ENCODE peak calls at places on chromosomes 11 and 22, in four cellular contexts. I, X, L and J are unnamed samples.
A peak's percentile ranks its signal among the peaks of the same experiment; 100 is the strongest.

GRCh38 chr11:2980168-2980840 is 11.8 kb downstream of the NAP1L4 start:
- DNase-seq in I (no peak), X (no peak), L (no peak), J (no peak)

GRCh38 chr11:44774131-44774530 is 47.4 kb downstream of the TSPAN18 start:
- DNase-seq in I (no peak), X (no peak), L (no peak), J (no peak)

GRCh38 chr11:45554230-45554967 is 111.0 kb downstream of the CHST1 start:
- DNase-seq in I (no peak), X (no peak), L (no peak), J (no peak)

GRCh38 chr11:35030716-35031213 is 108.2 kb upstream of the CD44 start:
- DNase-seq in I (no peak), X (no peak), L (peak; percentile 54), J (peak; percentile 87)

GRCh38 chr11:120612363-120613263 is 101.1 kb downstream of the GRIK4 start:
- DNase-seq in I (no peak), X (peak; percentile 94), L (no peak), J (no peak)

GRCh38 chr11:60858236-60858635 is 2.5 kb upstream of the PTGDR2 start:
- DNase-seq in I (no peak), X (no peak), L (no peak), J (no peak)

GRCh38 chr11:78094250-78094649 is 14.6 kb upstream of the NDUFC2 start:
- DNase-seq in I (no peak), X (no peak), L (no peak), J (no peak)

GRCh38 chr22:43346521-43346929 is 3.4 kb upstream of the SCUBE1 start:
- DNase-seq in I (peak; percentile 56), X (no peak), L (peak; percentile 53), J (peak; percentile 42)

GRCh38 chr11:92224394-92225205 is at the start of gene FAT3:
- DNase-seq in I (no peak), X (no peak), L (no peak), J (no peak)

GRCh38 chr11:33536178-33536577 is 164.4 kb downstream of the C11orf91 start:
- DNase-seq in I (no peak), X (no peak), L (no peak), J (no peak)

GRCh38 chr11:119115484-119116234 is 5.7 kb upstream of the HINFP start:
- DNase-seq in I (no peak), X (no peak), L (no peak), J (no peak)

GRCh38 chr11:14418801-14419417 is 59.9 kb upstream of the RRAS2 start:
- DNase-seq in I (no peak), X (no peak), L (peak; percentile 46), J (peak; percentile 48)

GRCh38 chr11:35267504-35267903 is 128.5 kb downstream of the CD44 start:
- DNase-seq in I (no peak), X (no peak), L (no peak), J (no peak)

GRCh38 chr22:39469681-39470461 is 13.1 kb downstream of the MGAT3 start:
- DNase-seq in I (no peak), X (no peak), L (peak; percentile 27), J (no peak)

GRCh38 chr11:61341706-61342105 is 8.7 kb downstream of the TKFC start:
- DNase-seq in I (no peak), X (no peak), L (no peak), J (no peak)

GRCh38 chr11:7030836-7031235 is 10.6 kb downstream of the NLRP14 start:
- DNase-seq in I (no peak), X (no peak), L (no peak), J (no peak)

GRCh38 chr11:118304809-118305248 is 299 bp downstream of the CD3E start:
- DNase-seq in I (no peak), X (no peak), L (no peak), J (no peak)

GRCh38 chr11:128694618-128695481 is 978 bp downstream of the FLI1 start:
- DNase-seq in I (no peak), X (no peak), L (no peak), J (no peak)

DNA sequence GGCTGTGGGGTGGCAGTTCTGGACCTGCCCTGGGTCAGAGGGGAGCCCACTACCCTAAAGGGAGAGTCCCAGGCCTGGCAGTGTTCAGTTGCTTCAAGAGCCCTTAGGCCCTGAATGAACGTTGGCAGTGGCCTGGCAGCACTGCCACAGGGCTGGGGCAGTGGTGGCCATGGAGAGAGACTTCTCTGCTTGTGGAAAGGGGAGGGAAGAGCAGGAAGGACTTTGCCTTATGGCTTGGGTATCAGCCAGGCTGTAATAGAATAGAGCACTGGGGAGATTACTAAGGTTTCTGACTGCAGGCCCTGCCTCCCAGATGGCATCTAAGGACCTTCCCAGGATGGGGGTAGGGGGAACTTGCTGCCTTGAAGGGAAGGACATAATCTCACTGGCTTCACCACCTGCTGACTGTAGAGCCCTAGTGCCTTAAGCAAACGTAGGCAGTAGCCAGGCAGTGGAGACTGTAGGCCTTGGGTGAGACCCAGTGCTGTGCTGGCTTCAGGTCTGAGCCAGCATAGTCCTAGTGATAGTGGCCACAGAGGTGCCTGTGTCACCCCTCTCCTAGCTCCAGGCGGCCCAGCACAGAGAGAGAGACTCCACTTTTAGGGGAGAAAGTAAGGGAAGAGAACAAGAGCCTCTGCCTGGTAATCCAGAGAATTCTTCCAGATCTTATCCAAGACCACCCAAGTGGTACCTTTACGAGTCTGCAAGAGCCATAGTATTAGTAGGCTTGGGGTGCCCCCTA is 27.6 kb downstream of the PLA2G6 start:
- DNase-seq in I (no peak), X (no peak), L (no peak), J (no peak)
- TF ChIP-seq EGR1 in I (no peak), X (no peak), L (no peak), J (no peak)

GRCh38 chr22:48577014-48577690 is 1250.5 kb downstream of the BRD1 start:
- DNase-seq in I (no peak), X (no peak), L (no peak), J (no peak)
- H3K4me3 ChIP-seq in I (no peak overlapping the region), X (no peak overlapping the region), L (no peak overlapping the region), J (no peak overlapping the region)

GRCh38 chr11:17498475-17498874 is 21.8 kb upstream of the ABCC8 start:
- DNase-seq in I (no peak), X (no peak), L (peak; percentile 45), J (no peak)
- TF ChIP-seq SP1 in I (no peak), X (no peak), L (no peak), J (no peak)

GRCh38 chr11:94525933-94526332 is 13.7 kb downstream of the C11orf97 start:
- DNase-seq in I (no peak), X (no peak), L (no peak), J (no peak)
- TF ChIP-seq EGR1 in I (no peak), X (no peak), L (no peak), J (no peak)

DNA sequence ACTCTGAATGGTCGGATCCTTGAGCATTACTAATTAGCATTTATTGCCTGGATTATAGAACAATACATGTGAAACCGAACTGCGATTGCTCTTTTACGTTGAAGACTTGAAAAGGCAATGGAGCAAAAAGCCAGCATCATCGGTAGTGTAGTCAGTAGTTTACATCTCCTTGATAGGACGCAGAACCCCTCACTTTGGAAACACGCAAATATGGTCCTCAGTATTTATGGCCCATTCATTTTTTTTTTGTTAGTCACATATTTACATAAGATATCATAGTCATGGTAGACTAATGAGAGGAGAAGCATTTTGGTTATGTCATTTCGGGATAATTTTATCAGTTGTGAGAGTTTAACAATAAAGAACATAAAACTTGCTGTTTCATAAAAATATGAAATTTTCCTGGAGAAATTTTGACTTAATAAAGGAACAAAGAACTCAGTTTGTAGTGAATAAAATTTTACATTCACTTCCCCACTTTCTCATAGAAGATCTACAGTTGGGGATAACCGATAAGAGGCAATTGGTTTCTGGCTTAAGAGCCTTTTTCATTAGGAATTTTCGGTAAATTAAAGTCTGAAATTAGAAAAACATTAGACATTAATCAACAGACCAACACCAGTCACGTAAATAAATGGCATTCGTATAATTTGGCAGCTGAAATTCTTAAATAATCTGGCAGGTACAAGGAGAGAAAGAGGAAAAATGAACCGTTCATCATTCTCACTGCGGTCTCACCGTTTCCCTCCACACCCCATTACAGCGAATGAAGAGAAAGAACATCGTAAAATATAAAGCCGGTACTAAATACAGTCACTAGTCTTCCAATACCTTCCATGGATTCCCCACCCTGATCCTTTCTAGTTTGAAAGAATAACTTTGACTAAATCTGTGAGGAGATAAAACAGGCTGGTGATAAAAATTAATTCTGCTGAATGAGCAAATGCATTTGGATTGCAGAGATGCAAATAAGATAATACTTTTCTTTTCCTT is 19.8 kb downstream of the BLID start:
- DNase-seq in I (no peak), X (no peak), L (no peak), J (no peak)
- H3K4me3 ChIP-seq in I (no peak overlapping the region), X (no peak overlapping the region), L (no peak overlapping the region), J (no peak overlapping the region)